ENCODE peak calls at places on chromosomes 4 and X, in four cellular contexts. Z is A549, R is K562, F is HepG2. J is an unnamed sample.
A peak's percentile ranks its signal among the peaks of the same experiment; 100 is the strongest.

GRCh38 chr4:171117457-171117856 is 695.7 kb upstream of the GALNTL6 start:
- DNase-seq in R (no peak), Z (no peak), F (no peak), J (no peak)

GRCh38 chr4:66769436-66769835 is 775.9 kb downstream of the CENPC start:
- DNase-seq in F (no peak), R (no peak), Z (no peak), J (no peak)

GRCh38 chr4:48366611-48367010 is 25.3 kb downstream of the SLAIN2 start:
- DNase-seq in F (no peak), R (no peak), Z (no peak), J (no peak)

GRCh38 chr4:111717916-111718315 is 427.3 kb upstream of the FAM241A start:
- DNase-seq in R (no peak), F (no peak), Z (no peak), J (no peak)

GRCh38 chr4:134567461-134567860 is 365.9 kb upstream of the PABPC4L start:
- DNase-seq in F (no peak), Z (no peak), R (no peak), J (no peak)

GRCh38 chrX:76555816-76556215 is 128.3 kb downstream of the MAGEE1 start:
- DNase-seq in F (peak; percentile 41), Z (peak; percentile 68), R (peak; percentile 54), J (peak; percentile 22)

GRCh38 chr4:1009647-1010521 is 1.5 kb upstream of the FGFRL1 start:
- DNase-seq in F (no peak), Z (peak; percentile 49), R (peak; percentile 69), J (peak; percentile 36)

GRCh38 chr4:95161781-95162469 is 386.8 kb downstream of the UNC5C start:
- DNase-seq in F (no peak), R (no peak), Z (no peak), J (no peak)

GRCh38 chrX:650274-650673 is 19.7 kb downstream of the SHOX start:
- DNase-seq in F (no peak), Z (no peak), R (no peak), J (no peak)

GRCh38 chr4:156158747-156159146 is 205.1 kb upstream of the CTSO start:
- DNase-seq in R (no peak), Z (no peak), F (no peak), J (no peak)

GRCh38 chr4:57020467-57021101 is 41.9 kb downstream of the POLR2B start:
- DNase-seq in R (no peak), F (no peak), Z (peak; percentile 17), J (peak; percentile 94)

GRCh38 chr4:159273126-159273438 is 170.2 kb downstream of the RAPGEF2 start:
- DNase-seq in R (peak; percentile 19), Z (no peak), F (peak; percentile 67), J (no peak)

GRCh38 chr4:7347981-7348380 is 86.7 kb downstream of the PSAPL1 start:
- DNase-seq in F (no peak), Z (peak; percentile 51), R (no peak), J (peak; percentile 47)

GRCh38 chr4:86935833-86936721 is 1.3 kb downstream of the AFF1 start:
- DNase-seq in F (peak; percentile 62), R (peak; percentile 91), Z (peak; percentile 82), J (peak; percentile 57)

GRCh38 chr4:80447493-80447892 is 112.0 kb downstream of the CFAP299 start:
- DNase-seq in Z (no peak), R (no peak), F (no peak), J (no peak)

GRCh38 chr4:54225671-54226398 is 3.3 kb upstream of the PDGFRA start:
- DNase-seq in F (no peak), Z (no peak), R (no peak), J (no peak)

GRCh38 chr4:3787489-3788365 is 21.5 kb downstream of the ADRA2C start:
- DNase-seq in R (no peak), F (no peak), Z (no peak), J (no peak)

GRCh38 chr4:86376850-86377249 is 17.0 kb upstream of the MAPK10 start:
- DNase-seq in R (no peak), Z (no peak), F (no peak), J (peak; percentile 4)

GRCh38 chr4:27398911-27399310 is 538.3 kb downstream of the STIM2 start:
- DNase-seq in F (no peak), Z (no peak), R (no peak), J (no peak)

GRCh38 chr4:86233681-86234080 is 126.2 kb downstream of the MAPK10 start:
- DNase-seq in F (no peak), R (no peak), Z (no peak), J (peak; percentile 15)

GRCh38 chr4:74546020-74546419 is 101.1 kb downstream of the AREG start:
- DNase-seq in F (no peak), R (no peak), Z (peak; percentile 19), J (no peak)

GRCh38 chrX:70219938-70220764 is 14.3 kb upstream of the AWAT1 start:
- DNase-seq in Z (peak; percentile 95), F (peak; percentile 80), R (peak; percentile 46), J (peak; percentile 1)

DNA sequence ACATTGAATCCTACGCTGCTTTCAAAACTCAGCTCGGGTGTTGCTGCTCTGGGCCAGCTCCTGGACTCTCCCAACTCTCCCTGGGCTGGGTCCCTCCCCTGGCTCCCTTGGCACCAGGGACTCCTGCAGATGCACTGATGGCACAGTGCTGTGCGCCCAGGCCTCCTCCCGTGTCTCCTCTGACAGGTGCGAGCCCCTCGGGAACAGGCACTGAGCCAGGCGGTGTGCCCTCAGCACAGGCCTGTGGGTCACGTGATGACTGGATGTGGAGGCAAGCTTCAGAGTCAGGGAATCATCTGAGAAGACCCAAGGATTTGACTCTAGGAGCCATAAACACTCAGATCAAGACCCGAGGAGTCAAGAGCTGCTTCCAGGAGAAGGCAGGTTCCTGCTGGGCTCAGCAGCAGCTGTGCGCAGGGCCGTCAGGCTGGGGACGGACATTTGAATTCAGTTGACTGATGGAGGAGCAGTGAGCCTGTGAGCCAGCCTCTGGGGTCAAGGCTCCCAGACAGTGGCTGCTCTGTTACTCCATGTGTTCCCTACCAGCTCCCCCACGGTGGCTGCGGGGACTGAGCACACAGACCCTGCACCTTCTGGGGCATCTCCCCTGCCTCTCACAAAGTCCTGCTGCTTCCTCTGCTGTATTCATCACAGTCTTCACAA is 33.0 kb downstream of the NAT8L start:
- DNase-seq in F (no peak), Z (no peak), R (no peak), J (no peak)
- TF ChIP-seq MAZ in F (no peak), Z (no peak), R (no peak), J (no peak)

DNA sequence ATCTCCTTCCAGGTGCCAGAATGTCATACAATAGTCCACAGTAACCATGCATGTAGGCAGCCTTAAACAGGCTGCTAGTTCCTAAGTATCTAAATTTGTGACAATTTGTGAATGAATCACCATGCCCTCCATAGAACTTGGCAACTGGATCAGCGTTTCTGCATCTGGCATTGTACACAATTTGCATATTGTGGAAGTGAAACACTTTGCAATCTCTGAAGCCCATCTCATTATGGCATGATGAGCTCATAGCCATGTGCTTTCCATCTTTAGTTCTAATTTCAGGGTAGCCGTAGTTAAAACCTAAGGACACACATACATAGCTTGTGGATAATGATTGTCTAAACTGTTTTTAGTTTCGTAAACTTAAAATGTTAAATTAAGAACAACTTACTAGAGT is 573.6 kb downstream of the PPP4R3C start:
- DNase-seq in R (no peak), F (no peak), Z (no peak), J (no peak)
- TF ChIP-seq MAZ in R (no peak), F (no peak), Z (no peak), J (no peak)

DNA sequence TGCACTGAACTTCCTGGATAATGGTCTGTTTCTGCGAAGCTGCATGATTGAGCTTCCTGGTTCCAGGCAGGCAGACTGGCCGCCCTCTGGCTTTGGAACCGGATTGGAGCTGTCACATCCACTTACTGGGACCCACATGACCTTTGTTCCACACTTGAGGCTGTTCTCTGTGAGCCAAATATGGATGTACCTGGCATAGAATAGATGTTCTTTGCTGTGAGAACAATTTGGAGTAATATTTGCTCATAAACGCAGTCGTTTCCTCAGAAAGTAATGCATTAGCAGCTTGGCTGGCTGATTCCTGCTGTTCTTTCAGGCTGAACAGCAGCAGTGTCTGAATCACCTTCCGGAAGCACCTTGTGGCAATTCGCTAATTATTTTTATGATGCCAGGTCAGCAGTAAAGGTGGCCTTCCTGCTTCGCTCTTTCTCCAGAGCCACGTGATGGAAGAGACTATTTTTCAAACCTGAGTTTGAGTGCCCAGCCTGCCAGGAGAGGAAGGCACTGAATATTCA is 78.1 kb upstream of the BOD1L1 start:
- DNase-seq in F (no peak), R (no peak), Z (no peak), J (no peak)
- TF ChIP-seq MAZ in F (no peak), R (no peak), Z (no peak), J (no peak)

GRCh38 chr4:103424853-103425252 is 226.7 kb upstream of the CENPE start:
- DNase-seq in Z (peak; percentile 60), R (no peak), F (peak; percentile 71), J (no peak)
- TF ChIP-seq MAZ in Z (no peak), R (no peak), F (no peak), J (no peak)

DNA sequence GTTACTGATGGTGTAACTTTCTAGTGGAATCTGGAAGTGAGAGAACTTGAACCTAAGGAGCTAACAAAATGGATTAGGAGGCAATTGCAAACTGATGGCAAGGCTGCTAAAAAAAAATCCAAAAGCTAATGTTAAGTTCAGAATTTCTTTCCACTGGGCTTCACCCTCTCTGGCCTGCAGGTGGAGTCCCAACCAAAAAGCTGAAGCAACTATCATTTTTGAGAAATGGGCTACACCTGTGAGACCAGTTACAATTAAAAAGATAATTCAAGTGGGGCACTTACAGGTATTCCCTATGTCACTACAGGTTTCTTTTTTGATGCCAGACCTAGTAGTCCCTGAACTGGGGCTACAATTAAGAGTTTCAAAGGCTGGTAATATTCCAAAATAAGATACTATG is 142.1 kb upstream of the FTHL17 start:
- DNase-seq in Z (no peak), R (peak; percentile 8), F (no peak), J (peak; percentile 19)
- TF ChIP-seq MAZ in Z (no peak), R (no peak), F (no peak), J (no peak)

GRCh38 chr4:105838082-105838481 is 57.2 kb upstream of the NPNT start:
- DNase-seq in R (no peak), F (peak; percentile 3), Z (no peak), J (no peak)
- TF ChIP-seq MAZ in R (no peak), F (no peak), Z (no peak), J (no peak)